ENCODE peak calls at places on chromosomes 11 and 22, in nine cellular contexts. One of them, this sample, is unnamed.

GRCh38 chr22:36507518-36508010 is 724 bp upstream of the FOXRED2 start:
- DNase-seq in adrenal gland: no peak
- DNase-seq in GM10248: no peak
- DNase-seq in GM12865: no peak
- DNase-seq in fibroblast of mammary gland: no peak
- DNase-seq in Calu3: no peak
- DNase-seq in neural progenitor cell: no peak
- DNase-seq in foreskin fibroblast: no peak
- DNase-seq in neural crest cell: no peak
- DNase-seq in this sample: no peak

GRCh38 chr11:1333091-1333772 is 23.8 kb upstream of the TOLLIP start:
- DNase-seq in Calu3: no peak
- DNase-seq in GM12865: no peak
- DNase-seq in GM10248: no peak
- DNase-seq in neural crest cell: no peak
- DNase-seq in fibroblast of mammary gland: no peak
- DNase-seq in neural progenitor cell: no peak
- DNase-seq in foreskin fibroblast: no peak
- DNase-seq in adrenal gland: no peak
- DNase-seq in this sample: no peak

GRCh38 chr11:18313985-18314763 is 7.8 kb downstream of the HPS5 start:
- DNase-seq in neural crest cell: no peak
- DNase-seq in neural progenitor cell: no peak
- DNase-seq in foreskin fibroblast: no peak
- DNase-seq in Calu3: no peak
- DNase-seq in adrenal gland: peak; percentile 61
- DNase-seq in fibroblast of mammary gland: peak; percentile 51
- DNase-seq in GM12865: no peak
- DNase-seq in GM10248: no peak
- DNase-seq in this sample: no peak

GRCh38 chr11:59801981-59802638 is 8.5 kb downstream of the MRPL16 start:
- DNase-seq in fibroblast of mammary gland: peak; percentile 49
- DNase-seq in adrenal gland: peak; percentile 46
- DNase-seq in GM12865: no peak
- DNase-seq in GM10248: no peak
- DNase-seq in neural crest cell: no peak
- DNase-seq in foreskin fibroblast: peak; percentile 25
- DNase-seq in Calu3: no peak
- DNase-seq in neural progenitor cell: peak; percentile 41
- DNase-seq in this sample: no peak

GRCh38 chr22:39367040-39367439 is 17.2 kb downstream of the SYNGR1 start:
- DNase-seq in fibroblast of mammary gland: no peak
- DNase-seq in GM10248: no peak
- DNase-seq in Calu3: no peak
- DNase-seq in neural progenitor cell: no peak
- DNase-seq in GM12865: no peak
- DNase-seq in adrenal gland: no peak
- DNase-seq in foreskin fibroblast: no peak
- DNase-seq in neural crest cell: no peak
- DNase-seq in this sample: no peak

GRCh38 chr11:26137651-26138050 is 194.3 kb upstream of the ANO3 start:
- DNase-seq in neural progenitor cell: no peak
- DNase-seq in fibroblast of mammary gland: peak; percentile 6
- DNase-seq in foreskin fibroblast: peak; percentile 26
- DNase-seq in neural crest cell: no peak
- DNase-seq in GM12865: no peak
- DNase-seq in adrenal gland: no peak
- DNase-seq in GM10248: no peak
- DNase-seq in Calu3: no peak
- DNase-seq in this sample: no peak

GRCh38 chr22:23565942-23566715 is 14.0 kb downstream of the IGLL1 start:
- DNase-seq in foreskin fibroblast: no peak
- DNase-seq in Calu3: peak; percentile 23
- DNase-seq in adrenal gland: no peak
- DNase-seq in neural progenitor cell: peak; percentile 67
- DNase-seq in GM10248: peak; percentile 20
- DNase-seq in neural crest cell: peak; percentile 64
- DNase-seq in GM12865: no peak
- DNase-seq in fibroblast of mammary gland: no peak
- DNase-seq in this sample: peak; percentile 91

GRCh38 chr22:30675436-30675835 is 7.8 kb upstream of the DUSP18 start:
- DNase-seq in adrenal gland: no peak
- DNase-seq in Calu3: no peak
- DNase-seq in neural crest cell: no peak
- DNase-seq in foreskin fibroblast: no peak
- DNase-seq in GM12865: no peak
- DNase-seq in neural progenitor cell: no peak
- DNase-seq in fibroblast of mammary gland: no peak
- DNase-seq in GM10248: no peak
- DNase-seq in this sample: no peak

GRCh38 chr11:76268498-76268897 is 62.2 kb upstream of the WNT11 start:
- DNase-seq in GM12865: no peak
- DNase-seq in Calu3: no peak
- DNase-seq in GM10248: no peak
- DNase-seq in fibroblast of mammary gland: no peak
- DNase-seq in neural progenitor cell: no peak
- DNase-seq in neural crest cell: no peak
- DNase-seq in foreskin fibroblast: no peak
- DNase-seq in adrenal gland: no peak
- DNase-seq in this sample: no peak

DNA sequence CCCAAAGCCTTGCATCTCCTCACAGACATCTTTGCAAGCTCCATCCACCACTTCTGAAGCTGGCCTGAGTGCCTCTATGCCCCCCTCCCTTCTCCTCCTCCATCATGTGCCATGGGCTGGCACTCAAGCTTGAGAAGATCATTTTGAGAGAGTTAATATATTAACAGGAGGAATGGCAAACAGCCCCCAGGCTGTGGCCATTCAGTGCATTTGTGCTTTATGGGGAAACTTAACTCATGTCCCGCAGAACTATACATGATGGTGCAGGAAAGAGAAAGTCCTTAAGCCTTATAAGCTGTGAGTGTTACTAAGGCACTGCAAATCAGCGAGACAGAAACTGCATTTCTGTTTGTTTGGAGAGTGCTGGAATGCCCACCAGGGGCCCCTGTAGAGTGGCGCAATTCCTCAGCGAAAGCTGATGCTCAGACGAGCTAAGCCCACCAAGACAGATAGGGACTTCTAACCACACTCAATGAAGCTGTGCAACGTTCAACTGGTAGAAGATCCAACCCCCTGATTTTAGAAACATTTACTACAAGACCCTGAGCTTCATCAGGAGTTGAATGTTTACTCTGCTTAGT is 26.8 kb upstream of the PHLDA2 start:
- DNase-seq in adrenal gland: no peak
- DNase-seq in GM12865: no peak
- DNase-seq in GM10248: no peak
- DNase-seq in foreskin fibroblast: no peak
- DNase-seq in Calu3: no peak
- DNase-seq in neural progenitor cell: peak; percentile 60
- DNase-seq in neural crest cell: no peak
- DNase-seq in fibroblast of mammary gland: no peak
- DNase-seq in this sample: no peak
- TF ChIP-seq CTCF in adrenal gland: no peak
- TF ChIP-seq CTCF in GM12865: no peak
- TF ChIP-seq CTCF in GM10248: no peak
- TF ChIP-seq CTCF in foreskin fibroblast: no peak
- TF ChIP-seq CTCF in Calu3: no peak
- TF ChIP-seq CTCF in neural progenitor cell: peak; percentile 43
- TF ChIP-seq CTCF in neural crest cell: no peak
- TF ChIP-seq CTCF in fibroblast of mammary gland: no peak
- TF ChIP-seq CTCF in this sample: peak; percentile 29

GRCh38 chr22:22552630-22553029 is 6.4 kb downstream of the PRAME start:
- DNase-seq in adrenal gland: no peak
- DNase-seq in Calu3: no peak
- DNase-seq in GM12865: peak; percentile 15
- DNase-seq in fibroblast of mammary gland: no peak
- DNase-seq in neural crest cell: peak; percentile 10
- DNase-seq in GM10248: peak; percentile 47
- DNase-seq in neural progenitor cell: peak; percentile 82
- DNase-seq in foreskin fibroblast: no peak
- DNase-seq in this sample: no peak
- TF ChIP-seq CTCF in adrenal gland: no peak
- TF ChIP-seq CTCF in Calu3: no peak
- TF ChIP-seq CTCF in GM12865: peak; percentile 12
- TF ChIP-seq CTCF in fibroblast of mammary gland: no peak
- TF ChIP-seq CTCF in neural crest cell: no peak
- TF ChIP-seq CTCF in GM10248: peak; percentile 33
- TF ChIP-seq CTCF in neural progenitor cell: peak; percentile 65
- TF ChIP-seq CTCF in foreskin fibroblast: no peak
- TF ChIP-seq CTCF in this sample: peak; percentile 36

DNA sequence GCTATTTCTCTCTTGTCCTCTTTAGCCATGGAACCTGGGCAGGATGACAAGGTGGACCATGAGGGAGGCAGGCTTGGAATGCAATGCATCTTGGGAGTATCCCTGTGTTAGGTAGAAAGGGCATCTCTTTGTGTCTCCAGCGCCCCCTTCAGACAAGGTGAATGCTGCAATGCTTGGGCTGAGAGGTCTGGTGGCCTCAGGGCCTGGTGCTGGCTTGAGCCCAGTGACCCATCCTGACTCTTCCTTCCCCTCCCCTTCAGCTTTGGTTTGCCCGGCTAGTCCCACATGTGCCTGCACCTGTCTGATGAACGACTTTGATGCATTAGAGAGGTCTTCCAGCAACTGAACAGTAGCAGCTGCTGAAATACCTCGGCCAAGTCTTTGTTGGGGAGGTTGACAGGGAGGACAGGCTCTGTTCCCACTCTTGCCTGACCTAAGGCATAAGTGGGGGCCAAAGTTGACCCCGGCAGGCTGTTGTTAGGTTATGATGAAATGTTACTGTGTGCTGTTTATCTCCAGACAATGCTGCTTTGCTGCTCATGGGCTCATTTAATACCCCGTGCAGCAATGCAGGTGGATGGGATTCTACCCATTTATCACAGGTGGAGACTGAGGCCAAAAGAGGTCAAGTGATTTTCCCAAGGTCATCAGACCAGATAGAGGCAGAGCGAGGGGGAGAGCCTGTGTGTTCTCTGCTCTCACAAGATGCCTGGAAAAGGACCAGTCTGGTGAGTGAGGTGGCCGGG is 22.5 kb downstream of the MYO18B start:
- DNase-seq in GM10248: no peak
- DNase-seq in neural progenitor cell: peak; percentile 47
- DNase-seq in fibroblast of mammary gland: no peak
- DNase-seq in adrenal gland: no peak
- DNase-seq in foreskin fibroblast: no peak
- DNase-seq in Calu3: no peak
- DNase-seq in GM12865: no peak
- DNase-seq in neural crest cell: no peak
- DNase-seq in this sample: no peak
- TF ChIP-seq CTCF in GM10248: no peak
- TF ChIP-seq CTCF in neural progenitor cell: peak; percentile 43
- TF ChIP-seq CTCF in fibroblast of mammary gland: peak; percentile 9
- TF ChIP-seq CTCF in adrenal gland: no peak
- TF ChIP-seq CTCF in foreskin fibroblast: no peak
- TF ChIP-seq CTCF in Calu3: no peak
- TF ChIP-seq CTCF in GM12865: no peak
- TF ChIP-seq CTCF in neural crest cell: no peak
- TF ChIP-seq CTCF in this sample: no peak

DNA sequence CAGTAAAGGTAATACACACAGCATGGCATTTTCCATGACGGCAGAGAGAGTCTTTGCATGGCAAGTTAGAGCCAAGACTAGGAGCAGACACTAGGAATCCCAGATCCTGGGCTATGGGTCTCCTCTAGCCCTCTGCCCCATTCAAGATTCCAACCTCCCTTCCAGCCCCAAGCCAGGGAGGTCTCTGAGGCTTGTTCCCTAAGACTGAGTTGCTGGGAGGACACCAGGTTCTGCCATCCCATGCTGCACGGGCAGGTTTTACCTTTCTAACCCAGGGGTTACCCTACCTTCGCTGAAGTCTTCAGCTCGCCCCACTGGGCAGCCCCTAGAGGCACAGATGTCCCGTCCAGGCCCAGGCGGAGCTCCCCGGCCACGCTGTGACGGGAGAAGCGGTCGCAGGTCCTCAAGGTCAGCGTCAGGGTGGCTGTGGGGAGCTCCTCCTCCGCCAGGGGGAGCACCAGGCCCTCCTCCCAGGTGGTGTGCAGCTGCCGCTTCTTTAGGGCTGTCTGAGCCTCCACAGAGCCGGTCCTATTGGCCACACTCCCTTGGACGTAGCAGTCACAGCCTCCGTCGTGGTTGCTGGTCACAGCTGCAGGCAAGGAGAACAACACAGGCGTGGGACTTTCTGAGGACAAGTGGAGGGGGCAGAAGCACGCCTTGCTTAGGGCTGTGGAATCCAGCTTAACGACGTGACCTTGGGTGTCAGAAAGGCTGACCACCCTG is 33.8 kb downstream of the SYT13 start:
- DNase-seq in GM10248: peak; percentile 57
- DNase-seq in GM12865: peak; percentile 57
- DNase-seq in neural progenitor cell: peak; percentile 75
- DNase-seq in neural crest cell: peak; percentile 68
- DNase-seq in Calu3: peak; percentile 68
- DNase-seq in adrenal gland: peak; percentile 82
- DNase-seq in fibroblast of mammary gland: peak; percentile 41
- DNase-seq in foreskin fibroblast: no peak
- DNase-seq in this sample: peak; percentile 76
- TF ChIP-seq CTCF in GM10248: peak; percentile 57
- TF ChIP-seq CTCF in GM12865: peak; percentile 78
- TF ChIP-seq CTCF in neural progenitor cell: peak; percentile 78
- TF ChIP-seq CTCF in neural crest cell: peak; percentile 75
- TF ChIP-seq CTCF in Calu3: peak; percentile 69
- TF ChIP-seq CTCF in adrenal gland: peak; percentile 58
- TF ChIP-seq CTCF in fibroblast of mammary gland: peak; percentile 53
- TF ChIP-seq CTCF in foreskin fibroblast: peak; percentile 69
- TF ChIP-seq CTCF in this sample: peak; percentile 86

DNA sequence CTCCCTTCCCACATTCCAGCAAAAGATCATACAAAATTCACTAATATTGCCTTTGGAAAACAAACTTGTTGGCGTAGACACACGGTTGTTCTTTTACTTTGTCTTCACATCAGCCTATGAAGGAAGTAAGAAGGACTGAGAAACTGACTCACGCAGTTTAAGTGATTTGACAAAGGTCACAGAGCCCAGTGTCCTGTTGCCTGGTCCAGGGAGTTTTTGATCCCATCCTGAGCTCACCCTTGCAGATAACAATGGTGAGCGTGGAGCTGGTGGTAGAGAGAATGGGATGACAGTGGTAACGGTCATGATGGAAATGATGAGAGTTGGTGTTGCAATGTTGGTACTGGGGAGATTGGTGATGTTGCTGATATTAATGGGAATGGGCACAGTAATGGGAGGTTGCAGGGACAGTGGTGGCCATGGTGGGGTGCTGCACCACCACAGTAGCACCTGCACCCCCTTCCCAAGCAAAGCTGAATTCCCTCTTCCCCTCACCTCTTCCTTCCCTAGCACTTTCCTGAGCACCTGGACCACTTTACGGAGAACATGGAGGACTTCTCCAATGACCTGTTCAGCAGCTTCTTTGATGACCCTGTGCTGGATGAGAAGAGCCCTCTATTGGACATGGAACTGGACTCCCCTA is 22.1 kb downstream of the CREB3L1 start:
- DNase-seq in neural crest cell: no peak
- DNase-seq in foreskin fibroblast: no peak
- DNase-seq in GM12865: no peak
- DNase-seq in adrenal gland: no peak
- DNase-seq in neural progenitor cell: no peak
- DNase-seq in fibroblast of mammary gland: peak; percentile 68
- DNase-seq in Calu3: no peak
- DNase-seq in GM10248: no peak
- DNase-seq in this sample: no peak
- TF ChIP-seq CTCF in neural crest cell: no peak
- TF ChIP-seq CTCF in foreskin fibroblast: no peak
- TF ChIP-seq CTCF in GM12865: no peak
- TF ChIP-seq CTCF in adrenal gland: no peak
- TF ChIP-seq CTCF in neural progenitor cell: peak; percentile 5
- TF ChIP-seq CTCF in fibroblast of mammary gland: no peak
- TF ChIP-seq CTCF in Calu3: no peak
- TF ChIP-seq CTCF in GM10248: no peak
- TF ChIP-seq CTCF in this sample: no peak

GRCh38 chr22:37822079-37822833 is 926 bp upstream of the GALR3 start:
- DNase-seq in GM10248: no peak
- DNase-seq in fibroblast of mammary gland: no peak
- DNase-seq in GM12865: no peak
- DNase-seq in Calu3: no peak
- DNase-seq in adrenal gland: no peak
- DNase-seq in neural crest cell: no peak
- DNase-seq in neural progenitor cell: peak; percentile 70
- DNase-seq in foreskin fibroblast: no peak
- DNase-seq in this sample: no peak
- TF ChIP-seq CTCF in GM10248: no peak
- TF ChIP-seq CTCF in fibroblast of mammary gland: no peak
- TF ChIP-seq CTCF in GM12865: no peak
- TF ChIP-seq CTCF in Calu3: no peak
- TF ChIP-seq CTCF in adrenal gland: no peak
- TF ChIP-seq CTCF in neural crest cell: no peak
- TF ChIP-seq CTCF in neural progenitor cell: no peak
- TF ChIP-seq CTCF in foreskin fibroblast: no peak
- TF ChIP-seq CTCF in this sample: no peak

This sample was measured in progenitor cell of endocrine pancreas.